ENCODE peak calls at places on chromosomes 3 and 15, in four cellular contexts. V is A549, L is HepG2, F is K562. P is an unnamed sample.

GRCh38 chr3:189792046-189792929 is 161.1 kb downstream of the TP63 start:
- DNase-seq in V (no peak), L (no peak), F (no peak), P (no peak)

GRCh38 chr3:20696393-20697045 is 510.5 kb upstream of the SGO1 start:
- DNase-seq in V (no peak), L (no peak), F (no peak), P (no peak)

GRCh38 chr15:77266708-77267387 is 153.1 kb downstream of the PEAK1 start:
- DNase-seq in V (no peak), L (no peak), F (no peak), P (no peak)

GRCh38 chr3:186487819-186488218 is 56.4 kb downstream of the CRYGS start:
- DNase-seq in V (no peak), L (no peak), F (peak), P (no peak)

GRCh38 chr15:87355946-87356345 is 900.6 kb downstream of the NTRK3 start:
- DNase-seq in V (no peak), L (no peak), F (no peak), P (no peak)

GRCh38 chr3:25483456-25483855 is 55.4 kb downstream of the RARB start:
- DNase-seq in V (no peak), L (no peak), F (no peak), P (peak)

GRCh38 chr15:76206325-76206976 is 104.8 kb downstream of the ETFA start:
- DNase-seq in V (no peak), L (no peak), F (no peak), P (peak)

GRCh38 chr3:139225551-139225950 is 118.3 kb upstream of the MRPS22 start:
- DNase-seq in V (no peak), L (no peak), F (no peak), P (no peak)

GRCh38 chr15:57610130-57610529 is 18.4 kb downstream of the MYZAP start:
- DNase-seq in V (peak), L (no peak), F (no peak), P (peak)

GRCh38 chr15:76996526-76997401 is 1.8 kb downstream of the PSTPIP1 start:
- DNase-seq in V (no peak), L (no peak), F (no peak), P (peak)

GRCh38 chr3:15280853-15281532 is 51.4 kb downstream of the SH3BP5 start:
- DNase-seq in V (no peak), L (peak), F (no peak), P (no peak)

GRCh38 chr15:20106026-20106425 is 435.6 kb downstream of the GOLGA6L6 start:
- DNase-seq in V (no peak), L (no peak), F (peak), P (no peak)

GRCh38 chr3:87227835-87228144 is 681 bp downstream of the CHMP2B start:
- DNase-seq in V (no peak), L (peak), F (no peak), P (no peak)

GRCh38 chr3:87225659-87226058 is 1.4 kb upstream of the CHMP2B start:
- DNase-seq in V (no peak), L (no peak), F (no peak), P (no peak)

GRCh38 chr3:87227104-87227834 is at the start of gene CHMP2B:
- DNase-seq in V (peak), L (peak), F (peak), P (peak)

GRCh38 chr3:87229113-87229512 is 2.0 kb downstream of the CHMP2B start:
- DNase-seq in V (no peak), L (no peak), F (no peak), P (no peak)

DNA sequence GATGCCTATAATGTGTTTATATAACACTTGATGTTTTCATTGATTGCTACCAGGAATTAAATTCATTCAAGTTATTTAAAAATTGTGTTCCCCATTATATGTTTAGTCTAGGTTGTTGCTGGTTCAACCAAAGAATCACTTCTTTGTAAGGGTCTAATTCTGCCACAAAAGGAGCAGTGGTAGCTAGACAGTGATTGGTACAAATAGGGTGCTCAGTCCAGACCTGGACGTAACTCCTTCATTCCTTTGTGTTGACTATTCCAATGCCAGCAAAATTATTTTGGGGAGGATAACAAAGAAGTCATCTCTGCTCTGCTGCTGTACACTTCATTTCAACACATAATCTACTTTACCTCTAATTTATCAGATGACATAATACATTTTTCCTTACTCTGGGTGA is 1.2 kb downstream of the CHMP2B start:
- DNase-seq in V (no peak), L (peak), F (no peak), P (no peak)
- TF ChIP-seq JUN in V (no peak), L (no peak), F (no peak), P (no peak)

DNA sequence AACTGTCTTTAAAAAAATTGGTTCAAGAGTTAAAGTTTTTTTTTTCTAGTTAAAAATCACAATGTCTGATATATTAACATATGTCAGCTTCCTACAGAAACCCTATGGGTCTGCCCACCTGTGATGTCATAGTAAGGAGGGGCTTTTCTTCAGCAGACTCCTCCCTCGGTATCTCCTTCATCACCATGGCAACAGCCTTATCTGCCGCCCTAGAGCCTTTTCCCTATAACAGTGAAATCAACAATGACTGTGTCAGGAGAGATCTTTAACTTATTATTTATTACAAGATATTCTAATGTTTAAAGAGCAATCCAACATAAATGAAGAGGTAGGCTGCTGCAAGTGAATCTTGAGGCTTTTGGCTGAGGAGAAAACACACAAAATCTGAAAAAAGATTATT is 138.7 kb downstream of the PEX5L start:
- DNase-seq in V (peak), L (peak), F (peak), P (peak)
- TF ChIP-seq MYC in V (no peak), L (no peak), F (no peak), P (no peak)

GRCh38 chr3:10315771-10316344 is 5.1 kb downstream of the SEC13 start:
- DNase-seq in V (no peak), L (no peak), F (no peak), P (no peak)
- TF ChIP-seq JUN in V (no peak), L (no peak), F (no peak), P (no peak)

DNA sequence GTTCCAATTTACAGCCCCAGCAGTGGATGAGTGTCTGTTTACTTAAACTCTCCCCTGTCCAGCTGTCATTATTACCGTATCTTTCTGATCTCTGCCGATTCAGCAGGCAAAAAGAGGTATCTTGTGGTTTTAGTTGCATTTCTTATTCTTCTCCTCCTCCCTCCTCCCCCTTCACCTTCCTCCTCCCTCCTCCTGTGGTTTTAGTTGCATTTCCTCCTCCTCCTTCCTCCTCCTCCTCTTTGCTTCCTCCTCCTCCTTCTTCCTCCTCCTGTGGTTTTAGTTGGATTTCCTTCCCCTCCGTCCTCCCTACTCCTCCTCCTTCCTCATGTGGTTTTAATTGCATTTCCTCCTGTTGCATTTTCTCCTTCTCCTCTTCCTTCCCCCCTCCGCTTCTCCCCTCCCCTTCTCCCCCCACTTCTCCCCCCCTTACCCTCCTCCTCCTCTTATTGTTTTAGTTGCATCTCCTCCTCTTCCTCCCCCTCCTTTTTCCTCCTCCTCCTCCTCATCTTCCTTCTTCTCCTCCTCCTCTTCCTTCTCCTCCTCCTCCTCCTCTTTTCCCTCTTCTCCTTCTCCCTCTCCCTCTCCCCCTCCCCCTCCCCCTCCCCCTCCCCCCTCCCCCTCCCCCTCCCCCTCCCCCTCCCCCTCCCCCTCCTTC is 25.3 kb upstream of the VPS33B start:
- DNase-seq in V (no peak), L (no peak), F (peak), P (no peak)
- TF ChIP-seq MYC in V (no peak), L (no peak), F (no peak), P (no peak)